ENCODE peak calls at places on chromosomes 7 and 10, in seven cellular contexts. I is progenitor cell of endocrine pancreas, K is RWPE1, A is astrocyte of the spinal cord, N is PC-3, S is RWPE2, Q is cardiac muscle cell. T is an unnamed sample.

GRCh38 chr10:80579370-80579769 is 41.7 kb downstream of the SH2D4B start:
- DNase-seq in S (no peak), K (no peak), A (no peak), Q (no peak), N (no peak), I (no peak), T (no peak)

GRCh38 chr10:80289451-80290287 is at the start of gene MAT1A:
- DNase-seq in I (no peak), Q (peak), S (no peak), A (no peak), N (no peak), K (no peak), T (no peak)

GRCh38 chr10:92829042-92829785 is 19.1 kb upstream of the EXOC6 start:
- DNase-seq in A (no peak), S (no peak), I (no peak), K (no peak), Q (no peak), N (no peak), T (no peak)

GRCh38 chr7:4689151-4689550 is 7.1 kb downstream of the FOXK1 start:
- DNase-seq in S (no peak), A (no peak), Q (no peak), K (no peak), I (no peak), N (no peak), T (no peak)

GRCh38 chr7:92934096-92934495 is 97.7 kb upstream of the CDK6 start:
- DNase-seq in Q (no peak), I (no peak), N (peak), K (peak), S (no peak), A (no peak), T (no peak)

GRCh38 chr10:97550336-97551149 is 22.0 kb upstream of the ANKRD2 start:
- DNase-seq in A (no peak), Q (no peak), K (no peak), N (no peak), I (no peak), S (no peak), T (no peak)

GRCh38 chr10:121690152-121690551 is 91.9 kb upstream of the FGFR2 start:
- DNase-seq in I (no peak), A (no peak), N (no peak), Q (no peak), K (no peak), S (no peak), T (no peak)

GRCh38 chr7:94298943-94299342 is 95.8 kb upstream of the COL1A2 start:
- DNase-seq in N (no peak), I (no peak), Q (peak), A (peak), K (no peak), S (no peak), T (no peak)

GRCh38 chr7:37040330-37040729 is 316.0 kb upstream of the AOAH start:
- DNase-seq in S (no peak), N (no peak), I (no peak), Q (no peak), A (no peak), K (peak), T (no peak)

GRCh38 chr10:102424145-102424544 is 3.5 kb downstream of the FBXL15 start:
- DNase-seq in K (no peak), Q (no peak), A (no peak), S (no peak), I (no peak), N (no peak), T (no peak)

GRCh38 chr7:101636822-101637623 is 7.9 kb upstream of the MYL10 start:
- DNase-seq in N (no peak), Q (no peak), I (no peak), S (no peak), K (no peak), A (no peak), T (no peak)

GRCh38 chr10:556971-557370 is 132.5 kb downstream of the DIP2C start:
- DNase-seq in A (no peak), Q (no peak), S (no peak), N (no peak), K (no peak), I (no peak), T (no peak)

GRCh38 chr10:71285180-71285545 is 33.9 kb upstream of the SLC29A3 start:
- DNase-seq in K (peak), S (no peak), Q (peak), N (peak), A (no peak), I (peak), T (peak)

GRCh38 chr7:44242091-44242490 is 41.3 kb downstream of the YKT6 start:
- DNase-seq in K (no peak), Q (no peak), I (no peak), A (no peak), S (no peak), N (no peak), T (no peak)

GRCh38 chr7:99579956-99580777 is 17.9 kb upstream of the TMEM225B start:
- DNase-seq in K (no peak), S (no peak), Q (peak), I (peak), A (peak), N (no peak), T (peak)
- TF ChIP-seq CTCF in K (peak), S (peak), Q (peak), I (peak), A (peak), N (no peak), T (peak)

GRCh38 chr10:58177362-58177947 is 90.2 kb downstream of the IPMK start:
- DNase-seq in N (peak), S (no peak), Q (peak), K (no peak), A (peak), I (no peak), T (no peak)
- TF ChIP-seq CTCF in N (peak), S (peak), Q (peak), K (peak), A (peak), I (peak), T (peak)

GRCh38 chr10:29955308-29955935 is 104.0 kb downstream of the JCAD start:
- DNase-seq in A (peak), N (no peak), I (no peak), S (no peak), Q (peak), K (no peak), T (no peak)
- TF ChIP-seq CTCF in A (peak), N (no peak), I (no peak), S (no peak), Q (no peak), K (no peak), T (no peak)

DNA sequence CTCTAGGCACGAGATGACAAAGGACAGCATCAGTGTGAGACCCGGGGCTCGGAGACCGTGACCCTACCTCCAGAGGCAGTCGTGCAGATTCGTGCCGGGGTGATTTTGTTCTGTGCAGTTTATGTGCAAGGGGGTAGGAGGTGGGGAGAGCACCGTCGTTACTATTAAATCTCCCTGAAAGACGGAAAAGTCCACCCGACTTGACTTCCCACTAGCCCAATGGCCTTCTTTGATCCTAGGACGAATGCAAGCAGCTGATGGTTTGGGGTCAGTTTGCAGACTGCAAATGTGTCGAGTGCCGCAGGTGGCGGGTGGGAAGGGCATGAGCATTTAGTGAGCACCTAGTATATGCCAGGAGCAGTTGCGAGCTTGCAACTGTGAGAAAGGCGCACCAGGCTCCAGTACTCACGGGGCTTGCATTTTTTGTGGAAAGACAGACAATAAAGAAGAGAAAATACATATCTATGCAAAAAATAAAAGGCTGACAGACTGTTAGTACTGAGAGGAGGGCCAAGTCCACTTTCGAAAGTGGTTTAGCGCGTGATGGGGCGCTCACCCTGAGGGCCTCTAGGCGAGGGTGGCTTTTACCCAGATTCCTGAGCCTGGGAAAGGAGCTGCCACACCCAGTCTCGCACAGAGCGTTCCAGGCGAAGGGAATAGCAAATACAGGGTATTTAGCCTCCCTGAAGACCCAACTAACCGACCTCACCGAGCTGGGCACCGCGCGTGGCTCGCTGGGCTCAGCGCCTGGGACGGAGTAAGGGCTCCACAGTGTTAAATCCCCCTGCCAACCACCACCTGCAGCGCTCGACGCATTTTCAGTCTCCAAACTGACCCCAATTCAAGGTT is 941 bp upstream of the OSBPL3 start:
- DNase-seq in N (peak), Q (peak), I (no peak), K (peak), A (peak), S (no peak), T (no peak)
- TF ChIP-seq CTCF in N (no peak), Q (no peak), I (no peak), K (no peak), A (no peak), S (no peak), T (no peak)

GRCh38 chr7:72603073-72603472 is 190.9 kb upstream of the CALN1 start:
- DNase-seq in K (no peak), I (no peak), A (no peak), N (no peak), S (no peak), Q (no peak), T (no peak)
- TF ChIP-seq CTCF in K (no peak), I (no peak), A (no peak), N (no peak), S (no peak), Q (no peak), T (no peak)

GRCh38 chr7:55100172-55100961 is 81.5 kb downstream of the EGFR start:
- DNase-seq in N (no peak), S (no peak), K (no peak), A (no peak), Q (no peak), I (no peak), T (no peak)
- TF ChIP-seq CTCF in N (no peak), S (no peak), K (no peak), A (no peak), Q (no peak), I (no peak), T (no peak)

DNA sequence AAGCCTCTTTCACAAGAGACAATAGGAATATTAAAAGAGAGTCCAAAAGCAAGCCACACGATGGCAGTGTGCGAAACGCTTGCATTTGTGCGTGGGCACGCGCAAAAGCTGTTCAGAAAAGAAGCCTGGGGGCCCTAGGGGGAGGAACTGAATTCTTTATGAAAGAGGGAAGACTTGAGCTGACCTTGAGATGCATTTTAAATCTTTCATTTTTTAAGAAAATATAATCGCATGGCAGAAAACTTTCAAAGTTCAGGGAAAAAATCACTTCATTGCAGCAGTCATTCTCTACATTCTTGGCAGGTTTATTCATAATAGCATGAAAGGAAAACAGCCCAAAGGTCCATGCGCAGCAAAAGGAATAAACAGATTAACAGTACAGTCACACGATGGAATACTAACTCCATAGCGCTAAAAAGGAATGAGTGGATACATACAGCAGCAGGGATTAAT is 206.5 kb upstream of the PRKCQ start:
- DNase-seq in K (peak), N (no peak), A (peak), S (no peak), Q (peak), I (no peak), T (peak)
- TF ChIP-seq CTCF in K (no peak), N (peak), A (peak), S (peak), Q (peak), I (peak), T (peak)

T was measured in neural crest cell.